ENCODE peak calls at places on chromosomes 6 and 20, in ten cellular contexts. H is SK-N-SH, P is lower lobe of right lung, Q is uterus, R is body of pancreas, K is nephron progenitor cell, C is endothelial cell, F is left ventricle myocardium inferior, Y is GM23338, S is Panc1. J is an unnamed sample.

GRCh38 chr6:142015011-142015410 is 117.7 kb upstream of the GJE1 start:
- DNase-seq in H (no peak), P (no peak), Q (no peak), R (no peak), K (no peak), C (no peak), F (no peak), Y (peak), S (no peak), J (no peak)

GRCh38 chr6:135905604-135906300 is 54.3 kb downstream of the PDE7B start:
- DNase-seq in H (no peak), P (no peak), Q (no peak), R (no peak), K (no peak), C (no peak), F (no peak), Y (no peak), S (no peak), J (no peak)

GRCh38 chr6:46113370-46113769 is 16.4 kb upstream of the ENPP4 start:
- DNase-seq in H (no peak), P (no peak), Q (no peak), R (no peak), K (no peak), C (no peak), F (no peak), Y (peak), S (no peak), J (no peak)

GRCh38 chr6:130466744-130467052 is 100.9 kb downstream of the TMEM200A start:
- DNase-seq in H (no peak), P (no peak), Q (no peak), R (no peak), K (no peak), C (no peak), F (no peak), Y (peak), S (no peak), J (no peak)

GRCh38 chr6:26043389-26044139 is 43.7 kb upstream of the HFE start:
- DNase-seq in H (peak), P (peak), Q (peak), R (peak), K (no peak), C (peak), F (peak), Y (peak), S (no peak), J (peak)

GRCh38 chr6:136326038-136326561 is 36.5 kb upstream of the BCLAF1 start:
- DNase-seq in H (peak), P (no peak), Q (no peak), R (no peak), K (no peak), C (no peak), F (no peak), Y (no peak), S (no peak), J (no peak)

GRCh38 chr20:36856196-36856595 is 19.7 kb upstream of the TLDC2 start:
- DNase-seq in H (no peak), P (no peak), Q (no peak), R (no peak), K (no peak), C (no peak), F (no peak), Y (no peak), S (no peak), J (no peak)

GRCh38 chr6:64926051-64926450 is 781.0 kb downstream of the EYS start:
- DNase-seq in H (no peak), P (no peak), Q (no peak), R (no peak), K (no peak), C (no peak), F (no peak), Y (no peak), S (no peak), J (no peak)

GRCh38 chr20:4896971-4897497 is 104.3 kb downstream of the SLC23A2 start:
- DNase-seq in H (no peak), P (no peak), Q (no peak), R (no peak), K (no peak), C (no peak), F (no peak), Y (peak), S (no peak), J (no peak)

GRCh38 chr20:32672315-32672981 is 1.3 kb downstream of the C20orf203 start:
- DNase-seq in H (peak), P (no peak), Q (no peak), R (no peak), K (no peak), C (no peak), F (no peak), Y (peak), S (no peak), J (no peak)

GRCh38 chr20:43919686-43920403 is 5.2 kb downstream of the TOX2 start:
- DNase-seq in H (no peak), P (no peak), Q (no peak), R (no peak), K (no peak), C (no peak), F (no peak), Y (no peak), S (no peak), J (peak)

GRCh38 chr6:167855825-167856425 is 29.2 kb downstream of the AFDN start:
- DNase-seq in H (no peak), P (no peak), Q (no peak), R (no peak), K (no peak), C (no peak), F (no peak), Y (no peak), S (peak), J (no peak)

GRCh38 chr6:157823523-157824370 is 701 bp downstream of the SNX9 start:
- DNase-seq in H (peak), P (peak), Q (peak), R (peak), K (peak), C (peak), F (peak), Y (peak), S (peak), J (peak)

GRCh38 chr6:157891544-157892362 is 68.7 kb downstream of the SNX9 start:
- DNase-seq in H (no peak), P (no peak), Q (no peak), R (no peak), K (no peak), C (no peak), F (no peak), Y (no peak), S (no peak), J (peak)

GRCh38 chr6:154343473-154344308 is 12.9 kb downstream of the IPCEF1 start:
- DNase-seq in H (no peak), P (peak), Q (no peak), R (peak), K (peak), C (no peak), F (no peak), Y (peak), S (no peak), J (no peak)

GRCh38 chr6:110618591-110619267 is 142.3 kb upstream of the SLC22A16 start:
- DNase-seq in H (no peak), P (no peak), Q (no peak), R (no peak), K (no peak), C (peak), F (no peak), Y (peak), S (peak), J (no peak)

GRCh38 chr20:43691928-43692524 is 25.1 kb downstream of the MYBL2 start:
- DNase-seq in H (peak), P (no peak), Q (no peak), R (peak), K (peak), C (peak), F (no peak), Y (peak), S (peak), J (no peak)

GRCh38 chr6:33783781-33784520 is 5.0 kb downstream of the LEMD2 start:
- DNase-seq in H (no peak), P (no peak), Q (no peak), R (no peak), K (no peak), C (no peak), F (no peak), Y (no peak), S (no peak), J (no peak)

GRCh38 chr6:128507337-128508310 is 12.8 kb downstream of the PTPRK start:
- DNase-seq in H (no peak), P (no peak), Q (no peak), R (no peak), K (no peak), C (no peak), F (no peak), Y (no peak), S (no peak), J (no peak)

GRCh38 chr6:84967389-84967788 is 203.0 kb upstream of the TBX18 start:
- DNase-seq in H (peak), P (no peak), Q (no peak), R (peak), K (peak), C (peak), F (no peak), Y (peak), S (peak), J (no peak)

GRCh38 chr20:16530201-16530681 is 43.0 kb downstream of the KIF16B start:
- DNase-seq in H (no peak), P (no peak), Q (no peak), R (no peak), K (no peak), C (no peak), F (no peak), Y (no peak), S (peak), J (no peak)

GRCh38 chr6:161168281-161168891 is 105.5 kb downstream of the AGPAT4 start:
- DNase-seq in H (peak), P (no peak), Q (peak), R (no peak), K (no peak), C (no peak), F (no peak), Y (peak), S (peak), J (no peak)

GRCh38 chr6:157034433-157035230 is 257.5 kb downstream of the ARID1B start:
- DNase-seq in H (peak), P (no peak), Q (no peak), R (no peak), K (no peak), C (no peak), F (no peak), Y (peak), S (no peak), J (no peak)

GRCh38 chr6:37442416-37443218 is 9.6 kb downstream of the CMTR1 start:
- DNase-seq in H (no peak), P (no peak), Q (no peak), R (no peak), K (no peak), C (no peak), F (no peak), Y (no peak), S (no peak), J (no peak)

GRCh38 chr6:91860951-91861350 is 1274.1 kb upstream of the MAP3K7 start:
- DNase-seq in H (no peak), P (no peak), Q (no peak), R (no peak), K (no peak), C (peak), F (no peak), Y (no peak), S (no peak), J (no peak)

GRCh38 chr20:50142812-50143211 is 10.7 kb downstream of the PEDS1 start:
- DNase-seq in H (no peak), P (no peak), Q (no peak), R (no peak), K (no peak), C (no peak), F (no peak), Y (peak), S (no peak), J (no peak)

GRCh38 chr6:111788779-111789276 is 84.4 kb downstream of the FYN start:
- DNase-seq in H (no peak), P (no peak), Q (no peak), R (no peak), K (no peak), C (no peak), F (no peak), Y (no peak), S (no peak), J (no peak)

GRCh38 chr6:45535933-45536332 is 158.2 kb upstream of the SUPT3H start:
- DNase-seq in H (no peak), P (no peak), Q (no peak), R (no peak), K (no peak), C (no peak), F (no peak), Y (no peak), S (no peak), J (no peak)

GRCh38 chr6:82017316-82017715 is 230.2 kb downstream of the IBTK start:
- DNase-seq in H (no peak), P (no peak), Q (peak), R (no peak), K (no peak), C (no peak), F (no peak), Y (peak), S (no peak), J (no peak)

GRCh38 chr6:105364243-105364642 is 38.6 kb downstream of the PREP start:
- DNase-seq in H (peak), P (no peak), Q (no peak), R (no peak), K (no peak), C (no peak), F (no peak), Y (no peak), S (no peak), J (no peak)

GRCh38 chr6:84284428-84285033 is 57.1 kb upstream of the CEP162 start:
- DNase-seq in H (peak), P (no peak), Q (no peak), R (no peak), K (no peak), C (peak), F (no peak), Y (peak), S (no peak), J (no peak)

GRCh38 chr20:24504331-24505285 is 35.2 kb downstream of the SYNDIG1 start:
- DNase-seq in H (no peak), P (no peak), Q (no peak), R (no peak), K (no peak), C (no peak), F (no peak), Y (no peak), S (no peak), J (no peak)

GRCh38 chr20:34861386-34862084 is 11.1 kb downstream of the GGT7 start:
- DNase-seq in H (no peak), P (peak), Q (no peak), R (peak), K (no peak), C (no peak), F (no peak), Y (no peak), S (no peak), J (no peak)

GRCh38 chr6:167233490-167233889 is 57.6 kb upstream of the UNC93A start:
- DNase-seq in H (no peak), P (no peak), Q (no peak), R (no peak), K (no peak), C (no peak), F (no peak), Y (no peak), S (no peak), J (no peak)

DNA sequence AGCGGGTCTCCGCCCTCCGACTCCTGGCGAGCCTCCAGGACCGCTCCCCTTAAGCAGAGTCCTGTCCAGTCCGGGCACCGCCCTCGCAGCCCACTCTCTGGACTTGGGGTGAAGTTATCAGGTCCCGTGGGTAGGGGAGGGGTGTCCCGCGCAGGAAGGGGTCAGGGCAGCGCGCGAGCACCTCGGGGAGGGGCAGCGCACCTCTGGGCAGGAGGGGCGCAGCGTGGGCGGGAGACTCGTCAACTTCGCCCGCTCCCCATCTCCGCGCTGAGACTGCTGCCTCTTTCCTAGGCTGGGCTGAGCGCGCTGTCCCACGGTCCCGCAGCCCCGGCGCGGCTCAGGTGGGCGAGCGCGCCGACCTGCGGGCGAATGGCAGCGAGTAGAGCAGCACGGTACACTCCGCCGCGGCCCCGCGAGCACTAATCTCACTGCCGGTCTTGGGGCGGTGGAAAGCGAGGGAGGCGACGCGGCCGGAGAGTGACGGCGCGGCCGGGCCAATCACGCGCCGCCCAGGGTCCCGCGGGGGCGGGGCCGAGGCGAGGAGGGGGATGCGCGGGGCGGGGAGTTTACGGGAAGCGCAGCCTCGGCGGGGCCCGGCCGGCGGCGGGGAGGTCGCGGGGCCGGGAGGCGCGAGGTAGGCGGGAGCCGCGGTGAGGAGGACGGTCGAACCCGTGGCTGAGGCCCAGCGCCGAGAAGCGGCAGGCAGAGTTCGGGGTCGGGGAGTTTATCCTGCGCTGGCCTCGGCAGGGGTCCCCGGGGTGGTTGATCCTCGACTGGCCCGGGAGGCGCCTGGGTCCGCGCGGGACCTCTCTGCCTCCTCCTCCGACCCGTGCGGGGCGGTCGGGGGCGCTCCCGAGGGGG is at the start of gene MAN1A1:
- DNase-seq in H (peak), P (peak), Q (peak), R (peak), K (peak), C (peak), F (peak), Y (peak), S (no peak), J (peak)
- TF ChIP-seq CTCF in H (no peak), P (no peak), Q (peak), R (peak), K (no peak), C (no peak), F (peak), Y (no peak), S (no peak), J (no peak)

GRCh38 chr20:7269452-7269851 is 502.0 kb downstream of the BMP2 start:
- DNase-seq in H (no peak), P (no peak), Q (no peak), R (no peak), K (no peak), C (no peak), F (no peak), Y (no peak), S (no peak), J (no peak)

GRCh38 chr20:7274870-7275269 is 507.4 kb downstream of the BMP2 start:
- DNase-seq in H (no peak), P (no peak), Q (no peak), R (no peak), K (no peak), C (no peak), F (no peak), Y (no peak), S (no peak), J (no peak)

GRCh38 chr20:7275628-7276237 is 508.2 kb downstream of the BMP2 start:
- DNase-seq in H (no peak), P (no peak), Q (no peak), R (no peak), K (no peak), C (no peak), F (no peak), Y (no peak), S (no peak), J (no peak)

GRCh38 chr20:7272512-7272911 is 505.0 kb downstream of the BMP2 start:
- DNase-seq in H (no peak), P (no peak), Q (no peak), R (no peak), K (no peak), C (no peak), F (no peak), Y (peak), S (no peak), J (no peak)
- TF ChIP-seq CTCF in H (peak), P (no peak), Q (no peak), R (no peak), K (peak), C (no peak), F (peak), Y (peak), S (peak), J (no peak)

DNA sequence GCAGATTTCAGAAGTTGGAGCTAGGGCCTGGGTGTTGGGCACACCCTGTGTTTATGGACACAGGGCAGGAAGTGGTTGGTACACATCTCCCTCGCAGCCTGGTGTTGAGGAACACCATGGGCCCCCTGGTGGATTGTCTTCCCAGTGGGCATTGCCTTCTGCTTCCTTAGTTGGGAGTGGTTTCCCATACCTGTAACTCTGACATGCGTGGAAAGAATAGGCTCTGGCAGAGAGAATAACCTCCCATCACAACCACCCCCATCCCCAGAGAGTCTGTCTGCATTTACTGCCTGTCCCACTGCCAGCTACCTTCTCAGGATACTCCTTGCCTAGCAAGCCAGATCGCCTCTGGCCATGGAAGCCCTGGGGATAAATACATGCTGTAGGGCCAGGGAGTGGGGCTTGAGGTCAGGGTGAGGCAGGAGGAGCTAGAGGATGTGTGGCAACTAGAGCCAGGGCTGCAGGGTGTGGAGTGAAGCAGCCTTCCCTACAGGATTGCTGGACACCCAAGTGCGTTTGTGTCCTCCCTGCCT is 14.7 kb downstream of the LRRC73 start:
- DNase-seq in H (no peak), P (no peak), Q (no peak), R (no peak), K (no peak), C (no peak), F (no peak), Y (no peak), S (no peak), J (no peak)
- TF ChIP-seq CTCF in H (peak), P (peak), Q (no peak), R (no peak), K (no peak), C (peak), F (peak), Y (peak), S (no peak), J (no peak)

GRCh38 chr20:22285555-22285954 is 298.8 kb downstream of the FOXA2 start:
- DNase-seq in H (no peak), P (no peak), Q (no peak), R (no peak), K (no peak), C (no peak), F (no peak), Y (peak), S (no peak), J (no peak)
- TF ChIP-seq CTCF in H (no peak), P (no peak), Q (no peak), R (no peak), K (no peak), C (no peak), F (no peak), Y (peak), S (peak), J (no peak)

GRCh38 chr6:50128420-50129005 is 78.8 kb upstream of the DEFB112 start:
- DNase-seq in H (peak), P (no peak), Q (no peak), R (no peak), K (no peak), C (no peak), F (no peak), Y (peak), S (no peak), J (no peak)
- TF ChIP-seq CTCF in H (peak), P (peak), Q (no peak), R (peak), K (peak), C (peak), F (peak), Y (no peak), S (no peak), J (peak)

GRCh38 chr6:16871047-16871446 is 109.8 kb upstream of the ATXN1 start:
- DNase-seq in H (no peak), P (no peak), Q (no peak), R (no peak), K (no peak), C (no peak), F (no peak), Y (no peak), S (no peak), J (no peak)

GRCh38 chr6:16873698-16874097 is 112.4 kb upstream of the ATXN1 start:
- DNase-seq in H (no peak), P (no peak), Q (no peak), R (no peak), K (no peak), C (no peak), F (no peak), Y (no peak), S (no peak), J (no peak)

GRCh38 chr6:16876201-16876600 is 114.9 kb upstream of the ATXN1 start:
- DNase-seq in H (no peak), P (no peak), Q (no peak), R (no peak), K (no peak), C (no peak), F (no peak), Y (no peak), S (no peak), J (no peak)

GRCh38 chr6:16868968-16869367 is 107.7 kb upstream of the ATXN1 start:
- DNase-seq in H (no peak), P (no peak), Q (no peak), R (no peak), K (no peak), C (no peak), F (no peak), Y (no peak), S (no peak), J (no peak)

GRCh38 chr6:16872543-16873230 is 111.4 kb upstream of the ATXN1 start:
- DNase-seq in H (peak), P (no peak), Q (no peak), R (no peak), K (no peak), C (no peak), F (no peak), Y (peak), S (no peak), J (no peak)
- TF ChIP-seq CTCF in H (no peak), P (no peak), Q (no peak), R (no peak), K (no peak), C (no peak), F (no peak), Y (peak), S (no peak), J (no peak)

J was measured in CD14-positive monocyte.